ENCODE peak calls at places on chromosome 13, in four cellular contexts. I is stimulated activated CD4-positive, alpha-beta T cell treated with anti-CD3 and anti-CD28 coated beads, Interleukin-4, amount 100 ng/mL, for 1 hour; X is HCT116; U is epithelial cell of proximal tubule. P is an unnamed sample.

GRCh38 chr13:107124730-107125129 is 556.8 kb upstream of the ARGLU1 start:
- DNase-seq in I (no peak), X (no peak), U (no peak), P (no peak)

GRCh38 chr13:113547248-113547971 is 37.1 kb upstream of the TFDP1 start:
- DNase-seq in I (no peak), X (no peak), U (no peak), P (no peak)

GRCh38 chr13:53048880-53049279 is 20.3 kb downstream of the OLFM4 start:
- DNase-seq in I (no peak), X (no peak), U (no peak), P (no peak)

GRCh38 chr13:45352031-45352430 is 11.0 kb upstream of the TPT1 start:
- DNase-seq in I (no peak), X (no peak), U (no peak), P (no peak)

GRCh38 chr13:64997438-64997837 is 2232.7 kb downstream of the PCDH9 start:
- DNase-seq in I (no peak), X (no peak), U (no peak), P (no peak)

GRCh38 chr13:108325863-108326262 is 56.3 kb downstream of the TNFSF13B start:
- DNase-seq in I (no peak), X (no peak), U (no peak), P (no peak)

GRCh38 chr13:48769107-48769704 is 115.5 kb downstream of the CYSLTR2 start:
- DNase-seq in I (peak; percentile 71), X (peak; percentile 85), U (peak; percentile 77), P (peak; percentile 53)

GRCh38 chr13:35143123-35143522 is 201.1 kb downstream of the NBEA start:
- DNase-seq in I (no peak), X (no peak), U (no peak), P (no peak)

GRCh38 chr13:112892759-112893569 is 76.0 kb upstream of the MCF2L start:
- DNase-seq in I (no peak), X (no peak), U (no peak), P (peak; percentile 65)

GRCh38 chr13:46896346-46897138 is at the start of gene HTR2A:
- DNase-seq in I (no peak), X (no peak), U (no peak), P (peak; percentile 4)

GRCh38 chr13:113448885-113449692 is 4.2 kb downstream of the ADPRHL1 start:
- DNase-seq in I (no peak), X (peak; percentile 96), U (no peak), P (no peak)

GRCh38 chr13:84649853-84650252 is 767.6 kb upstream of the SLITRK1 start:
- DNase-seq in I (no peak), X (no peak), U (no peak), P (no peak)

GRCh38 chr13:21683034-21683733 is 12.3 kb downstream of the FGF9 start:
- DNase-seq in I (no peak), X (no peak), U (peak; percentile 92), P (peak; percentile 89)

GRCh38 chr13:99366075-99366987 is 59.1 kb upstream of the GPR183 start:
- DNase-seq in I (no peak), X (no peak), U (no peak), P (no peak)

GRCh38 chr13:48078251-48078656 is 16.6 kb downstream of the MED4 start:
- DNase-seq in I (no peak), X (peak; percentile 13), U (peak; percentile 4), P (no peak)

GRCh38 chr13:110108348-110109139 is 198.4 kb downstream of the COL4A1 start:
- DNase-seq in I (no peak), X (peak; percentile 53), U (no peak), P (peak; percentile 41)

GRCh38 chr13:104099750-104100149 is 1033.5 kb upstream of the SLC10A2 start:
- DNase-seq in I (no peak), X (no peak), U (no peak), P (no peak)

GRCh38 chr13:54950546-54950945 is 1921.9 kb downstream of the OLFM4 start:
- DNase-seq in I (no peak), X (no peak), U (no peak), P (no peak)

GRCh38 chr13:112616586-112617381 is 28.8 kb upstream of the TUBGCP3 start:
- DNase-seq in I (no peak), X (peak; percentile 55), U (no peak), P (no peak)

GRCh38 chr13:25420161-25420560 is 48.4 kb downstream of the ATP8A2 start:
- DNase-seq in I (no peak), X (no peak), U (no peak), P (no peak)

GRCh38 chr13:36815069-36815468 is 4.0 kb upstream of the RFXAP start:
- DNase-seq in I (no peak), X (peak; percentile 16), U (no peak), P (no peak)

GRCh38 chr13:106038752-106039151 is 496.7 kb downstream of the EFNB2 start:
- DNase-seq in I (no peak), X (peak; percentile 51), U (peak; percentile 59), P (peak; percentile 71)

GRCh38 chr13:87234981-87235380 is 436.2 kb upstream of the SLITRK5 start:
- DNase-seq in I (no peak), X (no peak), U (no peak), P (peak; percentile 50)

GRCh38 chr13:109182777-109183465 is 553.5 kb downstream of the MYO16 start:
- DNase-seq in I (no peak), X (no peak), U (no peak), P (no peak)

GRCh38 chr13:74554581-74555290 is 420.5 kb upstream of the KLF12 start:
- DNase-seq in I (no peak), X (no peak), U (no peak), P (no peak)

GRCh38 chr13:101397742-101398141 is 18.6 kb downstream of the NALCN start:
- DNase-seq in I (no peak), X (no peak), U (peak; percentile 19), P (peak; percentile 48)

GRCh38 chr13:105655046-105655445 is 880.4 kb downstream of the EFNB2 start:
- DNase-seq in I (no peak), X (no peak), U (no peak), P (no peak)

P was measured in kidney epithelial cell.